ENCODE peak calls at places on chromosomes 6 and 20, in six cellular contexts. O, N, T, R, D and Y are unnamed samples. For H3K36me3, the result is how much of the 10 kb centered on the place peaks cover.

GRCh38 chr6:90502866-90503407 is 83.9 kb downstream of the MAP3K7 start:
- DNase-seq in O (peak), N (no peak), T (no peak), R (no peak), D (no peak), Y (no peak)

GRCh38 chr6:8990075-8990474 is 554.7 kb upstream of the SLC35B3 start:
- DNase-seq in O (no peak), N (no peak), T (no peak), R (no peak), D (no peak), Y (no peak)

GRCh38 chr6:167699141-167700036 is 127.3 kb upstream of the AFDN start:
- DNase-seq in O (no peak), N (peak), T (peak), R (no peak), D (peak), Y (no peak)

GRCh38 chr6:107695061-107695715 is 128.9 kb downstream of the SCML4 start:
- DNase-seq in O (peak), N (no peak), T (no peak), R (no peak), D (no peak), Y (no peak)

GRCh38 chr6:147043994-147044477 is 160.2 kb upstream of the STXBP5 start:
- DNase-seq in O (peak), N (no peak), T (no peak), R (peak), D (no peak), Y (no peak)

GRCh38 chr6:89952696-89953095 is 58.4 kb downstream of the GJA10 start:
- DNase-seq in O (peak), N (no peak), T (no peak), R (peak), D (no peak), Y (peak)

GRCh38 chr6:24666097-24666615 is 543 bp downstream of the TDP2 start:
- DNase-seq in O (peak), N (peak), T (peak), R (peak), D (no peak), Y (no peak)

GRCh38 chr20:62590301-62591121 is 51.8 kb upstream of the SLCO4A1 start:
- DNase-seq in O (peak), N (no peak), T (no peak), R (peak), D (no peak), Y (peak)

GRCh38 chr20:33788351-33789049 is 22.6 kb upstream of the CHMP4B start:
- DNase-seq in O (no peak), N (no peak), T (no peak), R (no peak), D (peak), Y (no peak)

GRCh38 chr6:141335476-141335875 is 797.2 kb upstream of the GJE1 start:
- DNase-seq in O (no peak), N (no peak), T (no peak), R (no peak), D (no peak), Y (peak)

GRCh38 chr20:44343162-44343675 is 6.4 kb downstream of the R3HDML start:
- DNase-seq in O (no peak), N (no peak), T (peak), R (no peak), D (no peak), Y (no peak)

GRCh38 chr6:139515511-139515910 is 141.1 kb upstream of the CITED2 start:
- DNase-seq in O (peak), N (no peak), T (no peak), R (no peak), D (no peak), Y (no peak)

GRCh38 chr6:30915591-30915946 is 1.5 kb downstream of the VARS2 start:
- DNase-seq in O (peak), N (peak), T (peak), R (peak), D (peak), Y (peak)

GRCh38 chr6:140003217-140003616 is 628.8 kb upstream of the CITED2 start:
- DNase-seq in O (no peak), N (no peak), T (no peak), R (no peak), D (no peak), Y (no peak)

GRCh38 chr6:118843685-118844390 is 50.1 kb upstream of the ASF1A start:
- DNase-seq in O (peak), N (no peak), T (no peak), R (no peak), D (no peak), Y (no peak)

GRCh38 chr6:36679043-36679821 is 718 bp downstream of the CDKN1A start:
- DNase-seq in O (peak), N (peak), T (peak), R (peak), D (peak), Y (no peak)

GRCh38 chr6:30787954-30788353 is 43.6 kb upstream of the IER3 start:
- DNase-seq in O (no peak), N (no peak), T (no peak), R (no peak), D (no peak), Y (no peak)

GRCh38 chr6:126064257-126064993 is 78.1 kb downstream of the TRMT11 start:
- DNase-seq in O (peak), N (no peak), T (no peak), R (no peak), D (no peak), Y (no peak)

GRCh38 chr6:132443206-132443605 is 41.9 kb upstream of the MOXD1 start:
- DNase-seq in O (peak), N (no peak), T (no peak), R (no peak), D (no peak), Y (no peak)

GRCh38 chr6:41728073-41728936 is 7.1 kb downstream of the TFEB start:
- DNase-seq in O (no peak), N (no peak), T (no peak), R (no peak), D (peak), Y (no peak)

GRCh38 chr6:85452441-85452881 is 2.6 kb downstream of the NT5E start:
- DNase-seq in O (peak), N (no peak), T (no peak), R (peak), D (no peak), Y (no peak)

GRCh38 chr6:89400912-89401399 is 11.1 kb downstream of the RRAGD start:
- DNase-seq in O (no peak), N (no peak), T (no peak), R (no peak), D (no peak), Y (no peak)

GRCh38 chr20:59399426-59400099 is 99.2 kb downstream of the EDN3 start:
- DNase-seq in O (no peak), N (no peak), T (no peak), R (no peak), D (no peak), Y (no peak)

GRCh38 chr6:4518506-4518905 is 257.7 kb upstream of the CDYL start:
- DNase-seq in O (peak), N (no peak), T (no peak), R (peak), D (no peak), Y (no peak)

GRCh38 chr6:152166897-152167296 is 359.4 kb downstream of the ESR1 start:
- DNase-seq in O (no peak), N (no peak), T (no peak), R (no peak), D (no peak), Y (no peak)

GRCh38 chr6:158058156-158058723 is 76.6 kb downstream of the SYNJ2 start:
- DNase-seq in O (no peak), N (no peak), T (no peak), R (peak), D (no peak), Y (no peak)

GRCh38 chr6:1081566-1081965 is 230.3 kb upstream of the FOXQ1 start:
- DNase-seq in O (peak), N (no peak), T (no peak), R (peak), D (no peak), Y (no peak)

GRCh38 chr6:141874930-141875602 is 257.7 kb upstream of the GJE1 start:
- DNase-seq in O (peak), N (no peak), T (no peak), R (peak), D (no peak), Y (no peak)

GRCh38 chr6:47256361-47256760 is 53.3 kb downstream of the TNFRSF21 start:
- DNase-seq in O (no peak), N (no peak), T (no peak), R (no peak), D (no peak), Y (no peak)

GRCh38 chr6:15522427-15522826 is 140.4 kb downstream of the DTNBP1 start:
- DNase-seq in O (no peak), N (no peak), T (peak), R (no peak), D (no peak), Y (no peak)

GRCh38 chr6:128333581-128334223 is 186.7 kb downstream of the PTPRK start:
- DNase-seq in O (no peak), N (no peak), T (no peak), R (no peak), D (no peak), Y (no peak)

GRCh38 chr6:128323011-128323410 is 197.4 kb downstream of the PTPRK start:
- DNase-seq in O (no peak), N (no peak), T (no peak), R (no peak), D (no peak), Y (no peak)

DNA sequence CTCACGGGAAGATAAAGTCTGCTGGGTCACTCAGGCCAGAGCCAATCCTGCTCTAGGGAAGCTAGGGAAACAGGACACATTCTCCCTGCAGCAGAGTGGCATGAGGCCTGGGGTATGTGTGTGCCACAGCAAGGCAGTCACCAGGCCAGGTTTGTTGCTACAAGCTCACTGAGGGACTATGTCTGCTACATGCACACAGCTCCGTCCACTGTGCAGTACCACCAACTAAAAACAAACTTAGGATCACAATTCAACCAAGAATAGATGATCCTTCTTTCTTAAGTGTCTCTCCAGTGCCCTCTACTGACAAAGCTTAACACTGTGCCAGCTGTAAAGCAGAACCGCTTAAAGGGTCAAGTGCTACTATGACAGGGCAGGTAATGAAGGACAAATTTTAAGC is 192.5 kb downstream of the PTPRK start:
- DNase-seq in O (peak), N (no peak), T (no peak), R (peak), D (no peak), Y (no peak)
- TF ChIP-seq CTCF in O (peak), N (peak), T (peak), R (peak), D (peak), Y (peak)

DNA sequence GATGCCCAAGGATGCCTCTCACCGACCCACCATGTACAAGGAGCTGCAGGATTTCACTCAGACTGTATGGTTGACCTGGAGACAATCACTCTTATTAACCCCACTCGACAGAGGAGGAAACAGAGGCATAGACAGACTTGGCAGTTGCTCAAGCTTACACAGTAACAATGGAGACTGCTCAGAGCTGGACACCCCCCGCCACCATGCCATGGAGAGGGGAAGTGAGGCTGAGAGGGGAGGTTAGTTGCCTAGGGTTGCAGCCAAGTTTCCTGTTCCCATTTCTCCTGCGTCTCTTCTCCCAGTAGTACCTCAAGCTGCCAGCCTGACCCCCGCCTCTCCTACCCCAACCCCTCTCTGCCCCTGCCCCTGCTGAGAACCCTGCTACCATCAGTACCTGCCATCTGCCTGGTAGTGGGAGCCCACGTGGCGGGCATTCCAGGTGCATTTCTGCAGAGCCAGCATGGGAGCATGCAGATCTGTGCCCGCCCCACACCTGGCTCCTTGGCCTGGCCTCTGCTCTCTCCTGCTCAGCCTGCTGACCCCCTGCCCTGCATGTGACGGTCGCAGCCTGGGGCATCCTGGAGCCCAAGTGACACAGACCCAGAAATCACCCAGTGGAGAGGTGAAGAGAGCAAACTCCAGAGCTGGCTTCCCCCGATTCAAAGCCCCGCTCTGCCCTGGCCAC is 157.7 kb downstream of the PREX1 start:
- DNase-seq in O (no peak), N (no peak), T (no peak), R (no peak), D (no peak), Y (no peak)
- H3K36me3 ChIP-seq in O (under half), N (under half), T (under half), R (under half), D (under half), Y (under half)

GRCh38 chr20:52972965-52973819 is 1.0 kb downstream of the TSHZ2 start:
- DNase-seq in O (no peak), N (peak), T (no peak), R (no peak), D (no peak), Y (no peak)

GRCh38 chr20:52974155-52974554 is 2.0 kb downstream of the TSHZ2 start:
- DNase-seq in O (no peak), N (no peak), T (no peak), R (no peak), D (no peak), Y (no peak)

GRCh38 chr20:52972190-52972937 is at the start of gene TSHZ2:
- DNase-seq in O (peak), N (peak), T (no peak), R (peak), D (peak), Y (no peak)

GRCh38 chr20:52971498-52972189 is 514 bp upstream of the TSHZ2 start:
- DNase-seq in O (no peak), N (no peak), T (no peak), R (no peak), D (no peak), Y (no peak)

GRCh38 chr20:52975024-52975732 is 3.0 kb downstream of the TSHZ2 start:
- DNase-seq in O (no peak), N (no peak), T (no peak), R (no peak), D (no peak), Y (no peak)
- H3K4me3 ChIP-seq in O (no peak), N (peak), T (peak), R (peak), D (no peak), Y (no peak)

GRCh38 chr6:18412073-18412472 is 24.9 kb downstream of the RNF144B start:
- DNase-seq in O (no peak), N (no peak), T (no peak), R (no peak), D (no peak), Y (no peak)

GRCh38 chr6:18410412-18410811 is 23.3 kb downstream of the RNF144B start:
- DNase-seq in O (no peak), N (no peak), T (no peak), R (no peak), D (no peak), Y (no peak)

GRCh38 chr6:18405477-18406293 is 18.5 kb downstream of the RNF144B start:
- DNase-seq in O (peak), N (no peak), T (no peak), R (peak), D (no peak), Y (peak)

GRCh38 chr6:18412644-18413043 is 25.5 kb downstream of the RNF144B start:
- DNase-seq in O (peak), N (no peak), T (no peak), R (no peak), D (no peak), Y (no peak)

GRCh38 chr6:18406955-18407738 is 20.0 kb downstream of the RNF144B start:
- DNase-seq in O (no peak), N (no peak), T (no peak), R (no peak), D (no peak), Y (no peak)
- TF ChIP-seq CTCF in O (no peak), N (no peak), T (no peak), R (no peak), D (no peak), Y (no peak)